ENCODE peak calls at places on chromosomes 1 and 21, in ten cellular contexts. One of them, this sample, is unnamed.

GRCh38 chr21:29072873-29073221 is 601 bp downstream of the CCT8 start:
- DNase-seq in endothelial cell: peak
- DNase-seq in activated CD8-positive, alpha-beta memory T cell treated with anti-CD3 and anti-CD28 coated beads, Interleukin-2, amount 50 U/mL, for 4 hours: no peak
- DNase-seq in GM13977: no peak
- DNase-seq in stomach: no peak
- DNase-seq in DMS 273 treated with DMSO at 0.1 percent for 48 hours: no peak
- DNase-seq in neural progenitor cell: peak
- DNase-seq in RCC 7860: no peak
- DNase-seq in Panc1: no peak
- DNase-seq in T-helper 22 cell: no peak
- DNase-seq in this sample: no peak

GRCh38 chr1:154423303-154423987 is 18.3 kb downstream of the IL6R start:
- DNase-seq in activated CD8-positive, alpha-beta memory T cell treated with anti-CD3 and anti-CD28 coated beads, Interleukin-2, amount 50 U/mL, for 4 hours: peak
- DNase-seq in Panc1: no peak
- DNase-seq in GM13977: no peak
- DNase-seq in neural progenitor cell: peak
- DNase-seq in RCC 7860: peak
- DNase-seq in DMS 273 treated with DMSO at 0.1 percent for 48 hours: no peak
- DNase-seq in stomach: no peak
- DNase-seq in T-helper 22 cell: no peak
- DNase-seq in endothelial cell: no peak
- DNase-seq in this sample: no peak

GRCh38 chr1:111603979-111604378 is 15.6 kb upstream of the RAP1A start:
- DNase-seq in T-helper 22 cell: peak
- DNase-seq in GM13977: peak
- DNase-seq in Panc1: no peak
- DNase-seq in DMS 273 treated with DMSO at 0.1 percent for 48 hours: no peak
- DNase-seq in neural progenitor cell: no peak
- DNase-seq in stomach: peak
- DNase-seq in RCC 7860: no peak
- DNase-seq in activated CD8-positive, alpha-beta memory T cell treated with anti-CD3 and anti-CD28 coated beads, Interleukin-2, amount 50 U/mL, for 4 hours: peak
- DNase-seq in endothelial cell: no peak
- DNase-seq in this sample: peak

GRCh38 chr1:47192458-47193384 is 2.9 kb upstream of the PDZK1IP1 start:
- DNase-seq in RCC 7860: peak
- DNase-seq in T-helper 22 cell: peak
- DNase-seq in endothelial cell: peak
- DNase-seq in activated CD8-positive, alpha-beta memory T cell treated with anti-CD3 and anti-CD28 coated beads, Interleukin-2, amount 50 U/mL, for 4 hours: peak
- DNase-seq in Panc1: peak
- DNase-seq in stomach: peak
- DNase-seq in neural progenitor cell: peak
- DNase-seq in DMS 273 treated with DMSO at 0.1 percent for 48 hours: peak
- DNase-seq in GM13977: peak
- DNase-seq in this sample: no peak

GRCh38 chr21:25313891-25314646 is 293.2 kb downstream of the MRPL39 start:
- DNase-seq in activated CD8-positive, alpha-beta memory T cell treated with anti-CD3 and anti-CD28 coated beads, Interleukin-2, amount 50 U/mL, for 4 hours: no peak
- DNase-seq in T-helper 22 cell: no peak
- DNase-seq in RCC 7860: peak
- DNase-seq in DMS 273 treated with DMSO at 0.1 percent for 48 hours: no peak
- DNase-seq in neural progenitor cell: no peak
- DNase-seq in Panc1: no peak
- DNase-seq in stomach: no peak
- DNase-seq in endothelial cell: no peak
- DNase-seq in GM13977: no peak
- DNase-seq in this sample: peak

GRCh38 chr1:158007949-158008386 is 14.5 kb downstream of the KIRREL1 start:
- DNase-seq in endothelial cell: no peak
- DNase-seq in RCC 7860: no peak
- DNase-seq in neural progenitor cell: no peak
- DNase-seq in Panc1: no peak
- DNase-seq in GM13977: no peak
- DNase-seq in DMS 273 treated with DMSO at 0.1 percent for 48 hours: no peak
- DNase-seq in T-helper 22 cell: no peak
- DNase-seq in stomach: no peak
- DNase-seq in activated CD8-positive, alpha-beta memory T cell treated with anti-CD3 and anti-CD28 coated beads, Interleukin-2, amount 50 U/mL, for 4 hours: no peak
- DNase-seq in this sample: no peak

GRCh38 chr1:198923940-198924339 is 285.1 kb downstream of the PTPRC start:
- DNase-seq in activated CD8-positive, alpha-beta memory T cell treated with anti-CD3 and anti-CD28 coated beads, Interleukin-2, amount 50 U/mL, for 4 hours: no peak
- DNase-seq in endothelial cell: no peak
- DNase-seq in stomach: no peak
- DNase-seq in Panc1: no peak
- DNase-seq in T-helper 22 cell: no peak
- DNase-seq in DMS 273 treated with DMSO at 0.1 percent for 48 hours: no peak
- DNase-seq in GM13977: no peak
- DNase-seq in neural progenitor cell: no peak
- DNase-seq in RCC 7860: no peak
- DNase-seq in this sample: no peak

GRCh38 chr1:160726498-160727391 is 12.3 kb upstream of the SLAMF7 start:
- DNase-seq in stomach: peak
- DNase-seq in GM13977: peak
- DNase-seq in DMS 273 treated with DMSO at 0.1 percent for 48 hours: peak
- DNase-seq in T-helper 22 cell: peak
- DNase-seq in Panc1: peak
- DNase-seq in endothelial cell: peak
- DNase-seq in neural progenitor cell: peak
- DNase-seq in RCC 7860: peak
- DNase-seq in activated CD8-positive, alpha-beta memory T cell treated with anti-CD3 and anti-CD28 coated beads, Interleukin-2, amount 50 U/mL, for 4 hours: peak
- DNase-seq in this sample: peak

GRCh38 chr1:227785812-227786608 is 29.5 kb upstream of the PRSS38 start:
- DNase-seq in stomach: peak
- DNase-seq in RCC 7860: no peak
- DNase-seq in endothelial cell: no peak
- DNase-seq in GM13977: no peak
- DNase-seq in activated CD8-positive, alpha-beta memory T cell treated with anti-CD3 and anti-CD28 coated beads, Interleukin-2, amount 50 U/mL, for 4 hours: no peak
- DNase-seq in Panc1: no peak
- DNase-seq in DMS 273 treated with DMSO at 0.1 percent for 48 hours: no peak
- DNase-seq in neural progenitor cell: no peak
- DNase-seq in T-helper 22 cell: no peak
- DNase-seq in this sample: no peak

GRCh38 chr1:156797212-156797871 is 19.3 kb downstream of the SH2D2A start:
- DNase-seq in RCC 7860: peak
- DNase-seq in GM13977: peak
- DNase-seq in Panc1: peak
- DNase-seq in T-helper 22 cell: no peak
- DNase-seq in stomach: peak
- DNase-seq in neural progenitor cell: peak
- DNase-seq in DMS 273 treated with DMSO at 0.1 percent for 48 hours: peak
- DNase-seq in activated CD8-positive, alpha-beta memory T cell treated with anti-CD3 and anti-CD28 coated beads, Interleukin-2, amount 50 U/mL, for 4 hours: peak
- DNase-seq in endothelial cell: peak
- DNase-seq in this sample: no peak

GRCh38 chr21:44649701-44650100 is 3.5 kb downstream of the KRTAP10-11 start:
- DNase-seq in activated CD8-positive, alpha-beta memory T cell treated with anti-CD3 and anti-CD28 coated beads, Interleukin-2, amount 50 U/mL, for 4 hours: no peak
- DNase-seq in stomach: no peak
- DNase-seq in DMS 273 treated with DMSO at 0.1 percent for 48 hours: no peak
- DNase-seq in T-helper 22 cell: no peak
- DNase-seq in neural progenitor cell: no peak
- DNase-seq in RCC 7860: no peak
- DNase-seq in GM13977: no peak
- DNase-seq in endothelial cell: no peak
- DNase-seq in Panc1: no peak
- DNase-seq in this sample: no peak

GRCh38 chr1:3777078-3777547 is 4.6 kb downstream of the SMIM1 start:
- DNase-seq in DMS 273 treated with DMSO at 0.1 percent for 48 hours: no peak
- DNase-seq in GM13977: no peak
- DNase-seq in T-helper 22 cell: no peak
- DNase-seq in neural progenitor cell: no peak
- DNase-seq in endothelial cell: no peak
- DNase-seq in stomach: no peak
- DNase-seq in activated CD8-positive, alpha-beta memory T cell treated with anti-CD3 and anti-CD28 coated beads, Interleukin-2, amount 50 U/mL, for 4 hours: no peak
- DNase-seq in RCC 7860: no peak
- DNase-seq in Panc1: no peak
- DNase-seq in this sample: no peak

GRCh38 chr1:203163891-203164635 is 11.6 kb downstream of the MYBPH start:
- DNase-seq in endothelial cell: no peak
- DNase-seq in Panc1: no peak
- DNase-seq in neural progenitor cell: no peak
- DNase-seq in DMS 273 treated with DMSO at 0.1 percent for 48 hours: no peak
- DNase-seq in RCC 7860: no peak
- DNase-seq in activated CD8-positive, alpha-beta memory T cell treated with anti-CD3 and anti-CD28 coated beads, Interleukin-2, amount 50 U/mL, for 4 hours: no peak
- DNase-seq in T-helper 22 cell: no peak
- DNase-seq in stomach: no peak
- DNase-seq in GM13977: no peak
- DNase-seq in this sample: no peak